ENCODE peak calls at places on chromosomes 1 and 21, in eight cellular contexts. Q is AG09309, I is astrocyte, G is astrocyte of the spinal cord, V is fibroblast of mammary gland, K is endodermal cell, L is fibroblast of lung, S is thoracic aorta. N is an unnamed sample.
A peak's percentile ranks its signal among the peaks of the same experiment; 100 is the strongest.

GRCh38 chr1:245241506-245242130 is 86.8 kb downstream of the KIF26B start:
- DNase-seq in G (no peak), Q (no peak), I (no peak), L (no peak), V (no peak), K (no peak), S (no peak), N (no peak)

GRCh38 chr1:42450081-42450480 is 5.7 kb downstream of the ZMYND12 start:
- DNase-seq in K (no peak), S (no peak), G (peak; percentile 4), I (no peak), V (no peak), Q (no peak), L (no peak), N (no peak)

GRCh38 chr21:44925027-44925755 is 4.5 kb upstream of the ITGB2 start:
- DNase-seq in L (peak; percentile 47), Q (peak; percentile 62), S (no peak), I (peak; percentile 36), K (no peak), G (peak; percentile 23), V (peak; percentile 66), N (peak; percentile 60)

GRCh38 chr1:2587071-2587859 is 688 bp downstream of the PRXL2B start:
- DNase-seq in G (peak; percentile 15), L (peak; percentile 24), Q (no peak), I (peak; percentile 12), V (peak; percentile 12), K (no peak), S (no peak), N (no peak)

GRCh38 chr1:228459091-228459993 is 27.8 kb upstream of the RNF187 start:
- DNase-seq in G (peak; percentile 79), S (no peak), K (peak; percentile 91), I (peak; percentile 60), V (peak; percentile 85), Q (peak; percentile 32), L (peak; percentile 75), N (peak; percentile 53)

GRCh38 chr1:94237291-94238226 is at the start of gene ARHGAP29:
- DNase-seq in S (peak; percentile 21), K (peak; percentile 96), G (peak; percentile 78), Q (no peak), I (peak; percentile 39), L (peak; percentile 70), V (peak; percentile 58), N (peak; percentile 55)

GRCh38 chr1:159927887-159928431 is 2.7 kb upstream of the TAGLN2 start:
- DNase-seq in G (no peak), K (peak; percentile 61), V (peak; percentile 39), I (no peak), S (no peak), L (no peak), Q (no peak), N (no peak)

GRCh38 chr1:119771016-119771415 is 2.3 kb upstream of the HMGCS2 start:
- DNase-seq in I (no peak), S (no peak), V (peak; percentile 27), G (peak; percentile 14), K (peak; percentile 66), Q (no peak), L (no peak), N (no peak)

GRCh38 chr1:208089971-208090755 is 154.0 kb downstream of the PLXNA2 start:
- DNase-seq in V (peak; percentile 17), L (peak; percentile 25), I (peak; percentile 10), G (peak; percentile 52), K (no peak), S (no peak), Q (no peak), N (no peak)

GRCh38 chr1:207823880-207824566 is 72.2 kb downstream of the CD46 start:
- DNase-seq in I (peak; percentile 97), S (peak; percentile 69), V (peak; percentile 98), Q (peak; percentile 99), L (peak; percentile 98), G (peak; percentile 94), K (peak; percentile 82), N (peak; percentile 99)

GRCh38 chr1:10781137-10781536 is 15.3 kb downstream of the CASZ1 start:
- DNase-seq in V (no peak), S (no peak), K (no peak), L (no peak), G (no peak), I (no peak), Q (no peak), N (no peak)

GRCh38 chr1:105362438-105362837 is 1612.7 kb downstream of the AMY1C start:
- DNase-seq in V (no peak), S (no peak), I (no peak), Q (no peak), L (no peak), G (no peak), K (peak; percentile 50), N (no peak)

GRCh38 chr1:211703812-211704566 is 28.6 kb upstream of the NEK2 start:
- DNase-seq in I (no peak), V (no peak), L (no peak), G (no peak), K (no peak), Q (no peak), S (no peak), N (no peak)

GRCh38 chr1:209648931-209649776 is 3.1 kb downstream of the LAMB3 start:
- DNase-seq in V (peak; percentile 98), S (no peak), Q (peak; percentile 89), L (peak; percentile 93), G (peak; percentile 97), I (peak; percentile 90), K (no peak), N (peak; percentile 91)

GRCh38 chr1:28507247-28507645 is 1.4 kb downstream of the RCC1 start:
- DNase-seq in K (no peak), G (peak; percentile 13), L (no peak), Q (no peak), V (peak; percentile 11), I (no peak), S (no peak), N (no peak)

GRCh38 chr1:145985502-145986439 is 10.6 kb downstream of the TXNIP start:
- DNase-seq in L (peak; percentile 61), I (peak; percentile 44), G (peak; percentile 55), K (no peak), S (no peak), V (peak; percentile 71), Q (no peak), N (peak; percentile 77)

GRCh38 chr1:151061704-151062103 is 1.5 kb downstream of the MLLT11 start:
- DNase-seq in K (no peak), V (no peak), G (no peak), S (no peak), I (no peak), Q (no peak), L (no peak), N (no peak)
- H3K4me3 ChIP-seq in K (peak overlapping the region; percentile 89), V (no peak overlapping the region), G (peak overlapping the region; percentile 86), S (no peak overlapping the region), I (peak overlapping the region; percentile 93), Q (no peak overlapping the region), L (no peak overlapping the region), N (no peak overlapping the region)

DNA sequence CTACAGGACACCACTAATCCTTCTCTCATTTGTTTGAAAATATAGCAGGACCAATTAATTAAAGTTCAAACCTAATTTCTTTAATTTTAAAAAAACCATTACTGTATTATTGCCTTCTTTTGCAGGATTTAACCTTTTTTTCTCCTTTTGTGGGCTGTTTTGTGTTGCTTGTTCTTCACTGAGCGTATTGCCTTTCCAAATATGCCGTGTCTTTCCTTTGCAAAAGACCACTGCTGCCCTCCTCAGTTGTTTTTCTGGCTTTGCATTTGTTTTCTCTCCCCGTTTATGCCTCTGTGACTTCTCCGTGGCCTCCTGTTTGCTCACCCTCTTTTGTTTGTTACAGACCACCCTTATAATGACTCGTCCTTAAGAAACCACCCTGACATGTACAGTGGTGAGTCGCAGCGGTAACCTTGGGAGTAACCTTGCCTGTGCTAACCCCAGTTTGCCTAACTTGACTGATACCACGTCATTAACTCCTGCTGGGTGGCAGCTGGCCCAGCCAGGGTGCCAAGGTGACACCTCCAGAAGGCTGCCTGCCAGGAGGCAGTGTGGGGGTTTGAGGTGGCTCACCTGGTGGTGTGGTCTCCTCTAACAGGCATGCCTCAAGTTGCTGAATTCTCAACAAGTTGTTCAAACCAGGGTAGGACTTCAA is 81.1 kb upstream of the CNTN2 start:
- DNase-seq in V (peak; percentile 12), K (no peak), L (no peak), I (no peak), S (no peak), Q (no peak), G (no peak), N (no peak)
- TF ChIP-seq CTCF in V (no peak), K (peak; percentile 65), L (no peak), I (no peak), S (no peak), Q (no peak), G (no peak), N (no peak)

DNA sequence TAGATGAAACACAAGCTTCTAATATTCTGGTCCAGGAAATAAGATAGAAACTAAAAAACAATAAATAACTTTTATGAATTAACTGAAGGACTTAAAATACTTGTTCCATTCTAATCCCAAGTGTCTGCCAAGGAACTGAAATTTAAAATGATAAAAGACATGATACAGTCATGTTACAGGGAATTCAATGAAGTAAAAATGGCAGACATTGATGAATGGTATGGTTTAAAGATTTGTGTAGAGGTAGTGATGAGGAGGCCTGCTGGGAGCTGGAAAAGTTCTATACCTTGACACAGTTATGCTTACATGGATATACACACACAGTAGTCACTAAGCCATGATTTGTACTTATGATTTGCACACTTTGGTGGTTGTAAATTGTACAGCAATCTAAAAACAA is 2.1 kb upstream of the UBR4 start:
- DNase-seq in I (no peak), Q (no peak), V (no peak), L (no peak), G (no peak), K (no peak), S (no peak), N (no peak)
- H3K4me3 ChIP-seq in I (no peak overlapping the region), Q (no peak overlapping the region), V (no peak overlapping the region), L (no peak overlapping the region), G (no peak overlapping the region), K (peak overlapping the region; percentile 95), S (no peak overlapping the region), N (no peak overlapping the region)

GRCh38 chr1:153550827-153551512 is 1.9 kb upstream of the S100A3 start:
- DNase-seq in I (no peak), V (no peak), G (no peak), Q (no peak), K (peak; percentile 34), L (no peak), S (no peak), N (no peak)

GRCh38 chr1:153550398-153550758 is 1.3 kb upstream of the S100A3 start:
- DNase-seq in I (no peak), S (no peak), G (no peak), V (no peak), L (no peak), K (peak; percentile 56), Q (no peak), N (no peak)

GRCh38 chr1:153547560-153548551 is 1.2 kb downstream of the S100A3 start:
- DNase-seq in Q (no peak), G (no peak), S (no peak), I (no peak), V (no peak), K (peak; percentile 45), L (no peak), N (no peak)

GRCh38 chr1:153549741-153550397 is 811 bp upstream of the S100A3 start:
- DNase-seq in V (no peak), L (no peak), S (no peak), G (no peak), Q (no peak), I (no peak), K (peak; percentile 39), N (no peak)

GRCh38 chr1:153548722-153549695 is at the start of gene S100A3:
- DNase-seq in V (peak; percentile 95), I (peak; percentile 84), Q (no peak), L (peak; percentile 90), S (no peak), K (peak; percentile 58), G (peak; percentile 77), N (peak; percentile 77)
- TF ChIP-seq CTCF in V (peak; percentile 16), I (no peak), Q (peak; percentile 34), L (peak; percentile 17), S (peak; percentile 45), K (no peak), G (no peak), N (peak; percentile 16)